ENCODE peak calls at places on chromosome 3, in eight cellular contexts. One of them, this sample, is unnamed.

GRCh38 chr3:66435988-66436387 is 64.8 kb downstream of the LRIG1 start:
- DNase-seq in uterus: no peak
- DNase-seq in A549: no peak
- DNase-seq in lung: no peak
- DNase-seq in left lung: no peak
- DNase-seq in OCI-LY7: no peak
- DNase-seq in cardiac muscle cell: no peak
- DNase-seq in hepatocyte: no peak
- DNase-seq in this sample: no peak

GRCh38 chr3:24184528-24185176 is 239.6 kb downstream of the NR1D2 start:
- DNase-seq in uterus: no peak
- DNase-seq in A549: no peak
- DNase-seq in lung: no peak
- DNase-seq in left lung: no peak
- DNase-seq in OCI-LY7: no peak
- DNase-seq in cardiac muscle cell: no peak
- DNase-seq in hepatocyte: no peak
- DNase-seq in this sample: no peak

GRCh38 chr3:32814371-32814770 is 3.4 kb upstream of the TRIM71 start:
- DNase-seq in uterus: no peak
- DNase-seq in A549: no peak
- DNase-seq in lung: no peak
- DNase-seq in left lung: no peak
- DNase-seq in OCI-LY7: no peak
- DNase-seq in cardiac muscle cell: no peak
- DNase-seq in hepatocyte: no peak
- DNase-seq in this sample: no peak

GRCh38 chr3:128549283-128550112 is 56.5 kb upstream of the GATA2 start:
- DNase-seq in uterus: peak
- DNase-seq in A549: no peak
- DNase-seq in lung: peak
- DNase-seq in left lung: no peak
- DNase-seq in OCI-LY7: no peak
- DNase-seq in cardiac muscle cell: peak
- DNase-seq in hepatocyte: peak
- DNase-seq in this sample: no peak

GRCh38 chr3:152258448-152259302 is 10.1 kb upstream of the MBNL1 start:
- DNase-seq in uterus: peak
- DNase-seq in A549: peak
- DNase-seq in lung: peak
- DNase-seq in left lung: peak
- DNase-seq in OCI-LY7: no peak
- DNase-seq in cardiac muscle cell: peak
- DNase-seq in hepatocyte: peak
- DNase-seq in this sample: peak

GRCh38 chr3:73766599-73767378 is 142.0 kb upstream of the PDZRN3 start:
- DNase-seq in uterus: peak
- DNase-seq in A549: no peak
- DNase-seq in lung: no peak
- DNase-seq in left lung: no peak
- DNase-seq in OCI-LY7: no peak
- DNase-seq in cardiac muscle cell: peak
- DNase-seq in hepatocyte: peak
- DNase-seq in this sample: no peak

GRCh38 chr3:127781411-127782001 is 40.8 kb downstream of the MGLL start:
- DNase-seq in uterus: no peak
- DNase-seq in A549: no peak
- DNase-seq in lung: no peak
- DNase-seq in left lung: no peak
- DNase-seq in OCI-LY7: no peak
- DNase-seq in cardiac muscle cell: peak
- DNase-seq in hepatocyte: no peak
- DNase-seq in this sample: no peak

GRCh38 chr3:73493543-73494314 is 131.0 kb downstream of the PDZRN3 start:
- DNase-seq in uterus: no peak
- DNase-seq in A549: no peak
- DNase-seq in lung: no peak
- DNase-seq in left lung: no peak
- DNase-seq in OCI-LY7: no peak
- DNase-seq in cardiac muscle cell: peak
- DNase-seq in hepatocyte: no peak
- DNase-seq in this sample: no peak

GRCh38 chr3:10804183-10804648 is 11.8 kb upstream of the SLC6A11 start:
- DNase-seq in uterus: no peak
- DNase-seq in A549: no peak
- DNase-seq in lung: no peak
- DNase-seq in left lung: no peak
- DNase-seq in OCI-LY7: no peak
- DNase-seq in cardiac muscle cell: no peak
- DNase-seq in hepatocyte: peak
- DNase-seq in this sample: no peak

GRCh38 chr3:177385831-177386301 is 188.6 kb upstream of the TBL1XR1 start:
- DNase-seq in uterus: no peak
- DNase-seq in A549: no peak
- DNase-seq in lung: no peak
- DNase-seq in left lung: no peak
- DNase-seq in OCI-LY7: no peak
- DNase-seq in cardiac muscle cell: peak
- DNase-seq in hepatocyte: no peak
- DNase-seq in this sample: no peak

DNA sequence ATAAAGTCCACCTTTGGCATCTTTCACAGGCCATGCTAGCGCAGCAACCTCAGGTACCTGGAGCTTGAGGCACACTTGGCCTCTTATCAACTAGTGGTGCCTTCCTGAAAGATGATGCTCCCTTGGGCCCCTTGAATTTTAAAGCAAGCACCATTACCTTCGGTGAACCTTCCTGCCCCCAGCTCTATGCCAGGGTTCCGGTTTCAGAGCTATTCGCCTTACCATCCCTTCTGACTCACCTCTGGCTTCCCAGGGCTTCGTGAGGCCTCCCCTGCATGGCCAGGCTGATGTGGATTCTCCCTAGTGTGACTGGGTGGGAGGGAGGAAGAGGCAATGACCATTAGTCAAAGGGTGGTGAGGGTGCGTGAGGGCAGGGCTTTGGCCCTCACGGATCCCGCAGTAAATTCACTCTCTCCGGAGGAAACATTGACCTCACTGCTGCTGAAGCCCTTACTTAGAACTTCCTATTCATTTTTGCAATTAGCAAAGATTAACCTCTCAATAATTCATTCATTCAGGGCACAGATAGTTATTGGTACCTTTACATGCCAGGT is 16.3 kb downstream of the BHLHE40 start:
- DNase-seq in uterus: no peak
- DNase-seq in A549: no peak
- DNase-seq in lung: no peak
- DNase-seq in left lung: no peak
- DNase-seq in OCI-LY7: no peak
- DNase-seq in cardiac muscle cell: peak
- DNase-seq in hepatocyte: no peak
- DNase-seq in this sample: no peak
- H3K27ac ChIP-seq in uterus: peak
- H3K27ac ChIP-seq in A549: peak
- H3K27ac ChIP-seq in lung: peak
- H3K27ac ChIP-seq in left lung: no peak
- H3K27ac ChIP-seq in OCI-LY7: no peak
- H3K27ac ChIP-seq in cardiac muscle cell: no peak
- H3K27ac ChIP-seq in hepatocyte: no peak
- H3K27ac ChIP-seq in this sample: peak

DNA sequence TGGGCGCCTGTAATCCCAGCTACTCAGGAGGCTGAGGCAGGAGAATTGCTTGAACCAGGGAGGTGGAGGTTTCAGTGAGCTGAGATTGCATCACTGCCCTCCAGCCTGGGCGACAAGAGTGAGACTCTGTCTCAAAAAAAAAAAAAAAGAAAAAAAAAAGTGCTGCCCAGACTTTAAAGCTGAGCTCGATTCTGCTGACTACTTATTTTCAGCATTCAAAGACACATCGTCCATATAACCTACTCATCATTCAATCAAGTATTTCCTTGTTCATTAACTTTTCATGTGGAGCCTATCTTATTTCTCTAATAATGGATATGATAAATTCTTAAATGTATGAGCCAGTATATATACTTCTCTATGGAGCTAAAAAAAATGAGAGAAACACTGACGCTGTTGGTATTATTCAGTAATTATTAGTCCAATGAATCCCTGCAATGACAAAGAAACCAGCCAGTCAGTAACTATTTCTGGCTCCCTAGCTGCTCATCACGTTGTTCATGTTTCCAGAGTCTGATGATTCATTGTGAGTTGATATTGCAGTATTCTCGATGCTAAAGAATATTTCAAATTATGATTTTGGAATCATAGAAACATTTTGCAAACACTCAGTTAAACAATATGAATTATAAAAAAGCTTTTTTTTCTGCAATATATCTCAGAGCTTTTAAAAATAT is 111.9 kb downstream of the RAP2B start:
- DNase-seq in uterus: no peak
- DNase-seq in A549: no peak
- DNase-seq in lung: no peak
- DNase-seq in left lung: no peak
- DNase-seq in OCI-LY7: no peak
- DNase-seq in cardiac muscle cell: peak
- DNase-seq in hepatocyte: no peak
- DNase-seq in this sample: no peak
- H3K27ac ChIP-seq in uterus: no peak
- H3K27ac ChIP-seq in A549: peak
- H3K27ac ChIP-seq in lung: no peak
- H3K27ac ChIP-seq in left lung: no peak
- H3K27ac ChIP-seq in OCI-LY7: no peak
- H3K27ac ChIP-seq in cardiac muscle cell: no peak
- H3K27ac ChIP-seq in hepatocyte: no peak
- H3K27ac ChIP-seq in this sample: no peak

GRCh38 chr3:97916576-97916975 is 55.7 kb downstream of the RIOX2 start:
- DNase-seq in uterus: no peak
- DNase-seq in A549: no peak
- DNase-seq in lung: no peak
- DNase-seq in left lung: no peak
- DNase-seq in OCI-LY7: no peak
- DNase-seq in cardiac muscle cell: no peak
- DNase-seq in hepatocyte: no peak
- DNase-seq in this sample: no peak

GRCh38 chr3:97914390-97914789 is 57.8 kb downstream of the RIOX2 start:
- DNase-seq in uterus: no peak
- DNase-seq in A549: no peak
- DNase-seq in lung: no peak
- DNase-seq in left lung: no peak
- DNase-seq in OCI-LY7: no peak
- DNase-seq in cardiac muscle cell: peak
- DNase-seq in hepatocyte: no peak
- DNase-seq in this sample: no peak

GRCh38 chr3:97910931-97911351 is 61.3 kb downstream of the RIOX2 start:
- DNase-seq in uterus: no peak
- DNase-seq in A549: no peak
- DNase-seq in lung: no peak
- DNase-seq in left lung: no peak
- DNase-seq in OCI-LY7: peak
- DNase-seq in cardiac muscle cell: peak
- DNase-seq in hepatocyte: peak
- DNase-seq in this sample: peak

GRCh38 chr3:97911459-97911858 is 60.8 kb downstream of the RIOX2 start:
- DNase-seq in uterus: no peak
- DNase-seq in A549: no peak
- DNase-seq in lung: no peak
- DNase-seq in left lung: no peak
- DNase-seq in OCI-LY7: no peak
- DNase-seq in cardiac muscle cell: no peak
- DNase-seq in hepatocyte: no peak
- DNase-seq in this sample: no peak
- H3K27ac ChIP-seq in uterus: no peak
- H3K27ac ChIP-seq in A549: no peak
- H3K27ac ChIP-seq in lung: no peak
- H3K27ac ChIP-seq in left lung: no peak
- H3K27ac ChIP-seq in OCI-LY7: no peak
- H3K27ac ChIP-seq in cardiac muscle cell: peak
- H3K27ac ChIP-seq in hepatocyte: no peak
- H3K27ac ChIP-seq in this sample: peak

GRCh38 chr3:45092132-45093031 is 53.8 kb downstream of the CDCP1 start:
- DNase-seq in uterus: peak
- DNase-seq in A549: peak
- DNase-seq in lung: no peak
- DNase-seq in left lung: no peak
- DNase-seq in OCI-LY7: no peak
- DNase-seq in cardiac muscle cell: peak
- DNase-seq in hepatocyte: peak
- DNase-seq in this sample: no peak
- H3K27ac ChIP-seq in uterus: peak
- H3K27ac ChIP-seq in A549: peak
- H3K27ac ChIP-seq in lung: no peak
- H3K27ac ChIP-seq in left lung: no peak
- H3K27ac ChIP-seq in OCI-LY7: no peak
- H3K27ac ChIP-seq in cardiac muscle cell: no peak
- H3K27ac ChIP-seq in hepatocyte: peak
- H3K27ac ChIP-seq in this sample: peak

GRCh38 chr3:17055374-17056276 is 170.9 kb downstream of the PLCL2 start:
- DNase-seq in uterus: no peak
- DNase-seq in A549: no peak
- DNase-seq in lung: no peak
- DNase-seq in left lung: no peak
- DNase-seq in OCI-LY7: no peak
- DNase-seq in cardiac muscle cell: peak
- DNase-seq in hepatocyte: no peak
- DNase-seq in this sample: no peak
- H3K27ac ChIP-seq in uterus: no peak
- H3K27ac ChIP-seq in A549: no peak
- H3K27ac ChIP-seq in lung: peak
- H3K27ac ChIP-seq in left lung: no peak
- H3K27ac ChIP-seq in OCI-LY7: no peak
- H3K27ac ChIP-seq in cardiac muscle cell: peak
- H3K27ac ChIP-seq in hepatocyte: no peak
- H3K27ac ChIP-seq in this sample: no peak

This sample was measured in CD8-positive, alpha-beta memory T cell.